ENCODE peak calls at places on chromosomes 2 and 18, in eight cellular contexts. One of them, this sample, is unnamed.

GRCh38 chr2:127326289-127326945 is 32.5 kb upstream of the ERCC3 start:
- DNase-seq in NCI-H524: no peak
- DNase-seq in heart left ventricle: no peak
- DNase-seq in mesenteric fat pad: no peak
- DNase-seq in spleen: no peak
- DNase-seq in cerebellar cortex: no peak
- DNase-seq in HT-29: no peak
- DNase-seq in NCI-H774: no peak
- DNase-seq in this sample: no peak

GRCh38 chr2:230972046-230972445 is 23.9 kb upstream of the SPATA3 start:
- DNase-seq in NCI-H524: no peak
- DNase-seq in heart left ventricle: no peak
- DNase-seq in mesenteric fat pad: no peak
- DNase-seq in spleen: no peak
- DNase-seq in cerebellar cortex: no peak
- DNase-seq in HT-29: no peak
- DNase-seq in NCI-H774: no peak
- DNase-seq in this sample: no peak

GRCh38 chr2:165113414-165113813 is 90.4 kb downstream of the SCN3A start:
- DNase-seq in NCI-H524: no peak
- DNase-seq in heart left ventricle: no peak
- DNase-seq in mesenteric fat pad: no peak
- DNase-seq in spleen: no peak
- DNase-seq in cerebellar cortex: no peak
- DNase-seq in HT-29: no peak
- DNase-seq in NCI-H774: no peak
- DNase-seq in this sample: no peak

GRCh38 chr2:74876081-74876886 is 42.4 kb downstream of the HK2 start:
- DNase-seq in NCI-H524: no peak
- DNase-seq in heart left ventricle: no peak
- DNase-seq in mesenteric fat pad: peak
- DNase-seq in spleen: no peak
- DNase-seq in cerebellar cortex: peak
- DNase-seq in HT-29: peak
- DNase-seq in NCI-H774: peak
- DNase-seq in this sample: peak

GRCh38 chr2:199370150-199370780 is 87.5 kb downstream of the SATB2 start:
- DNase-seq in NCI-H524: no peak
- DNase-seq in heart left ventricle: no peak
- DNase-seq in mesenteric fat pad: no peak
- DNase-seq in spleen: no peak
- DNase-seq in cerebellar cortex: no peak
- DNase-seq in HT-29: no peak
- DNase-seq in NCI-H774: no peak
- DNase-seq in this sample: no peak

GRCh38 chr2:98757904-98758421 is 27.0 kb upstream of the MGAT4A start:
- DNase-seq in NCI-H524: no peak
- DNase-seq in heart left ventricle: peak
- DNase-seq in mesenteric fat pad: no peak
- DNase-seq in spleen: peak
- DNase-seq in cerebellar cortex: peak
- DNase-seq in HT-29: peak
- DNase-seq in NCI-H774: no peak
- DNase-seq in this sample: peak

GRCh38 chr2:43055086-43055912 is 171.1 kb downstream of the ZFP36L2 start:
- DNase-seq in NCI-H524: no peak
- DNase-seq in heart left ventricle: no peak
- DNase-seq in mesenteric fat pad: no peak
- DNase-seq in spleen: peak
- DNase-seq in cerebellar cortex: no peak
- DNase-seq in HT-29: no peak
- DNase-seq in NCI-H774: no peak
- DNase-seq in this sample: no peak

GRCh38 chr18:60870261-60870966 is 462.8 kb upstream of the CDH20 start:
- DNase-seq in NCI-H524: no peak
- DNase-seq in heart left ventricle: no peak
- DNase-seq in mesenteric fat pad: no peak
- DNase-seq in spleen: no peak
- DNase-seq in cerebellar cortex: no peak
- DNase-seq in HT-29: no peak
- DNase-seq in NCI-H774: no peak
- DNase-seq in this sample: no peak

GRCh38 chr2:152396051-152396511 is 61.1 kb downstream of the FMNL2 start:
- DNase-seq in NCI-H524: no peak
- DNase-seq in heart left ventricle: no peak
- DNase-seq in mesenteric fat pad: no peak
- DNase-seq in spleen: no peak
- DNase-seq in cerebellar cortex: no peak
- DNase-seq in HT-29: no peak
- DNase-seq in NCI-H774: no peak
- DNase-seq in this sample: no peak

GRCh38 chr2:146602383-146602782 is 1242.4 kb upstream of the ACVR2A start:
- DNase-seq in NCI-H524: no peak
- DNase-seq in heart left ventricle: no peak
- DNase-seq in mesenteric fat pad: no peak
- DNase-seq in spleen: no peak
- DNase-seq in cerebellar cortex: no peak
- DNase-seq in HT-29: no peak
- DNase-seq in NCI-H774: no peak
- DNase-seq in this sample: no peak

GRCh38 chr18:25661836-25662235 is 309.9 kb upstream of the ZNF521 start:
- DNase-seq in NCI-H524: no peak
- DNase-seq in heart left ventricle: no peak
- DNase-seq in mesenteric fat pad: no peak
- DNase-seq in spleen: no peak
- DNase-seq in cerebellar cortex: no peak
- DNase-seq in HT-29: no peak
- DNase-seq in NCI-H774: no peak
- DNase-seq in this sample: no peak

GRCh38 chr2:240506406-240507059 is 51.3 kb downstream of the ANKMY1 start:
- DNase-seq in NCI-H524: no peak
- DNase-seq in heart left ventricle: no peak
- DNase-seq in mesenteric fat pad: peak
- DNase-seq in spleen: peak
- DNase-seq in cerebellar cortex: no peak
- DNase-seq in HT-29: no peak
- DNase-seq in NCI-H774: no peak
- DNase-seq in this sample: no peak

GRCh38 chr18:23134780-23135678 is at the start of gene CABLES1:
- DNase-seq in NCI-H524: peak
- DNase-seq in heart left ventricle: peak
- DNase-seq in mesenteric fat pad: no peak
- DNase-seq in spleen: peak
- DNase-seq in cerebellar cortex: peak
- DNase-seq in HT-29: peak
- DNase-seq in NCI-H774: peak
- DNase-seq in this sample: no peak

GRCh38 chr2:172991036-172991435 is 84.6 kb upstream of the MAP3K20 start:
- DNase-seq in NCI-H524: no peak
- DNase-seq in heart left ventricle: no peak
- DNase-seq in mesenteric fat pad: no peak
- DNase-seq in spleen: no peak
- DNase-seq in cerebellar cortex: no peak
- DNase-seq in HT-29: no peak
- DNase-seq in NCI-H774: no peak
- DNase-seq in this sample: no peak

GRCh38 chr2:8122506-8122898 is 559.4 kb upstream of the ID2 start:
- DNase-seq in NCI-H524: no peak
- DNase-seq in heart left ventricle: no peak
- DNase-seq in mesenteric fat pad: no peak
- DNase-seq in spleen: no peak
- DNase-seq in cerebellar cortex: no peak
- DNase-seq in HT-29: no peak
- DNase-seq in NCI-H774: no peak
- DNase-seq in this sample: no peak

GRCh38 chr2:168343586-168343985 is 96.2 kb upstream of the STK39 start:
- DNase-seq in NCI-H524: no peak
- DNase-seq in heart left ventricle: no peak
- DNase-seq in mesenteric fat pad: no peak
- DNase-seq in spleen: no peak
- DNase-seq in cerebellar cortex: no peak
- DNase-seq in HT-29: peak
- DNase-seq in NCI-H774: no peak
- DNase-seq in this sample: no peak

GRCh38 chr2:29765711-29766110 is 155.7 kb downstream of the ALK start:
- DNase-seq in NCI-H524: no peak
- DNase-seq in heart left ventricle: no peak
- DNase-seq in mesenteric fat pad: no peak
- DNase-seq in spleen: no peak
- DNase-seq in cerebellar cortex: no peak
- DNase-seq in HT-29: no peak
- DNase-seq in NCI-H774: no peak
- DNase-seq in this sample: no peak

GRCh38 chr18:5144629-5145028 is 52.4 kb downstream of the AKAIN1 start:
- DNase-seq in NCI-H524: no peak
- DNase-seq in heart left ventricle: no peak
- DNase-seq in mesenteric fat pad: no peak
- DNase-seq in spleen: no peak
- DNase-seq in cerebellar cortex: no peak
- DNase-seq in HT-29: no peak
- DNase-seq in NCI-H774: no peak
- DNase-seq in this sample: no peak

GRCh38 chr2:31889044-31889443 is 121.8 kb downstream of the MEMO1 start:
- DNase-seq in NCI-H524: no peak
- DNase-seq in heart left ventricle: no peak
- DNase-seq in mesenteric fat pad: no peak
- DNase-seq in spleen: no peak
- DNase-seq in cerebellar cortex: no peak
- DNase-seq in HT-29: no peak
- DNase-seq in NCI-H774: no peak
- DNase-seq in this sample: no peak

GRCh38 chr18:48929951-48930713 is 20.6 kb downstream of the SMAD7 start:
- DNase-seq in NCI-H524: no peak
- DNase-seq in heart left ventricle: peak
- DNase-seq in mesenteric fat pad: no peak
- DNase-seq in spleen: no peak
- DNase-seq in cerebellar cortex: peak
- DNase-seq in HT-29: peak
- DNase-seq in NCI-H774: no peak
- DNase-seq in this sample: no peak

GRCh38 chr2:128602699-128603101 is 284.0 kb upstream of the HS6ST1 start:
- DNase-seq in NCI-H524: no peak
- DNase-seq in heart left ventricle: peak
- DNase-seq in mesenteric fat pad: peak
- DNase-seq in spleen: peak
- DNase-seq in cerebellar cortex: no peak
- DNase-seq in HT-29: no peak
- DNase-seq in NCI-H774: no peak
- DNase-seq in this sample: no peak

This sample was measured in LNCaP clone FGC.